ENCODE peak calls at places on chromosomes 12 and 14, in five cellular contexts. D, U, M, T and P are unnamed samples.

GRCh38 chr12:113259499-113259953 is 38.3 kb downstream of the TPCN1 start:
- DNase-seq in D (no peak), U (no peak), M (no peak), T (peak), P (no peak)

GRCh38 chr12:31234955-31235867 is 90.7 kb downstream of the SINHCAF start:
- DNase-seq in D (peak), U (peak), M (no peak), T (peak), P (peak)

GRCh38 chr14:77738559-77739250 is 22.3 kb downstream of the SNW1 start:
- DNase-seq in D (no peak), U (peak), M (no peak), T (no peak), P (no peak)

GRCh38 chr12:19412844-19413243 is 26.4 kb upstream of the AEBP2 start:
- DNase-seq in D (no peak), U (no peak), M (no peak), T (no peak), P (no peak)

GRCh38 chr14:64454671-64455070 is 10.6 kb upstream of the AKAP5 start:
- DNase-seq in D (no peak), U (no peak), M (no peak), T (no peak), P (no peak)

GRCh38 chr14:64500088-64500487 is 3.5 kb downstream of the ZBTB25 start:
- DNase-seq in D (no peak), U (no peak), M (no peak), T (no peak), P (no peak)

GRCh38 chr12:11508699-11509098 is 113.3 kb upstream of the PRB2 start:
- DNase-seq in D (no peak), U (peak), M (no peak), T (no peak), P (no peak)

GRCh38 chr12:70609739-70610491 is 27.3 kb downstream of the PTPRB start:
- DNase-seq in D (peak), U (no peak), M (no peak), T (no peak), P (peak)

GRCh38 chr12:32821293-32822089 is 65.8 kb upstream of the YARS2 start:
- DNase-seq in D (no peak), U (no peak), M (no peak), T (no peak), P (no peak)

GRCh38 chr12:122858591-122859302 is 23.5 kb downstream of the HIP1R start:
- DNase-seq in D (no peak), U (no peak), M (no peak), T (no peak), P (no peak)

GRCh38 chr12:53508534-53509199 is 1.4 kb upstream of the NPFF start:
- DNase-seq in D (peak), U (peak), M (peak), T (peak), P (peak)

GRCh38 chr12:64440100-64440499 is 11.8 kb upstream of the TBK1 start:
- DNase-seq in D (no peak), U (no peak), M (no peak), T (no peak), P (no peak)

GRCh38 chr14:30928462-30928861 is 54.1 kb downstream of the COCH start:
- DNase-seq in D (no peak), U (no peak), M (no peak), T (no peak), P (no peak)

GRCh38 chr14:85867450-85867849 is 337.5 kb downstream of the FLRT2 start:
- DNase-seq in D (peak), U (no peak), M (no peak), T (no peak), P (peak)

GRCh38 chr14:64891839-64892375 is 12.2 kb upstream of the SPTB start:
- DNase-seq in D (peak), U (peak), M (peak), T (peak), P (peak)

GRCh38 chr12:5497329-5498058 is 65.6 kb downstream of the NTF3 start:
- DNase-seq in D (no peak), U (peak), M (no peak), T (peak), P (no peak)

GRCh38 chr12:68617160-68617926 is 6.6 kb downstream of the RAP1B start:
- DNase-seq in D (no peak), U (peak), M (no peak), T (no peak), P (no peak)

GRCh38 chr14:103656758-103657133 is 27.7 kb downstream of the KLC1 start:
- DNase-seq in D (no peak), U (no peak), M (no peak), T (no peak), P (no peak)

GRCh38 chr14:59330455-59330854 is 134.7 kb downstream of the GPR135 start:
- DNase-seq in D (no peak), U (peak), M (no peak), T (no peak), P (no peak)

GRCh38 chr14:90981658-90982057 is 78.8 kb downstream of the RPS6KA5 start:
- DNase-seq in D (no peak), U (no peak), M (no peak), T (no peak), P (no peak)

GRCh38 chr12:70393787-70394519 is 27.9 kb downstream of the KCNMB4 start:
- DNase-seq in D (no peak), U (peak), M (no peak), T (no peak), P (no peak)

GRCh38 chr12:34402228-34402898 is 380.1 kb downstream of the ALG10 start:
- DNase-seq in D (no peak), U (no peak), M (no peak), T (no peak), P (no peak)

GRCh38 chr14:104214411-104214810 is 76.0 kb downstream of the KIF26A start:
- DNase-seq in D (no peak), U (no peak), M (no peak), T (no peak), P (no peak)

GRCh38 chr14:76995279-76996035 is 33.1 kb downstream of the IRF2BPL start:
- DNase-seq in D (no peak), U (no peak), M (no peak), T (no peak), P (no peak)

DNA sequence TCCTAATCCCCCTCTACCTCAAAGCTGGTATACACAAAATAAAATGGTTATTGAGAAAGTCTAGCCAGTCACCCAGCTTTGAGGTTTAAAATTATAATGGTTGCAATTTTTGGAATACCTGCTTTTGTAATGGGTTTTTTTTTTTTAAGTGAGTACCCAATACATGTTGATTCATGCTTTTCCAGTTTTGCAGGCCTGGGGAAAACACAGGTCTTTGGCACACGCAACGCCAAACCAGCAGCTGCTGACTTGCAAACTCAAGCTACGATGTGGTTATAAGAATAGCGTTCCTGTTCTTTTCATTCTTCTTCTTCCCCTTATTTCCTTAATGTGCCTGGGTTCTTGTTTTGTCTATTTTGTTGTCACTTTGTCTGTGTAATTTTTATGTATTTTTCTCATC is 233.0 kb downstream of the EGLN3 start:
- DNase-seq in D (no peak), U (no peak), M (no peak), T (no peak), P (no peak)
- TF ChIP-seq SMC3 in D (no peak), U (no peak), M (no peak), T (no peak), P (no peak)

DNA sequence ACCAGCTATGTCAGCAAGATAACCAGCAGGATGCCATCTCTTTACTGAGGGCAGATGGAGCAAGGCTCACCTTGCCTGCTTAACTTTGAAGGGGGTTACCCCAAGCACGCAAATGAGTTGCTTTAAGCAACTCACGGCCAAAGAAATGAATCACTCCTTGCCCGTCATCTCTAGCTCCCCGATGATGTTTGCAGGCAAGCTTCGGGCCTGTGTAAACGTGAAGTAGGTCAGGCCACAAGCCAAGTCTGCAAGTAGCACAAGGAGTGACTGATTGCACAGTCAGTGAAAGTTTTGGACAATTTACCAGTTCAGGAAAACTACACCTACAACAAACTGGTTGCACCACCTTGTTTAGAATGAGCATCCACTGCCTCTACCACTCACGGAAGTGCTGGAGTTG is 699.7 kb upstream of the TBX3 start:
- DNase-seq in D (no peak), U (peak), M (no peak), T (no peak), P (peak)
- TF ChIP-seq SMC3 in D (no peak), U (peak), M (no peak), T (no peak), P (peak)

DNA sequence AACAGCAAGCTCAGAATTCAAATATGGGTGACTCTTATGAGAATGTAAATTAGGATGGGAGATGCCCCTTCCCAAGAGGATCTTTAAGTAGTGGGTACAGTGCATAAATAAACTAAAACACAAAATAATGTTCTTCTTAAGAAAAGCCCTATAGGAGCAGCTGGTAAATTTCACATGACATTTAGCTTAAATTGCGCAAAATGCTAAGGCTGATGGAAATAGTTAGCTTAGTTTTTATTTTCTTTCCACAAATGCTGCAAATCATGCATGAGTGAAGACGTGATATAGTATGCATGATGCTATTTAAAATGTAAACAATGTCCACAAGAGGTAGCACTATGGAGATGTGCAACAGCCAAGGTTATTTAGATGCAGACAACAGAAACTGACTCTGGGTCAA is 328.1 kb downstream of the ATP23 start:
- DNase-seq in D (no peak), U (no peak), M (no peak), T (no peak), P (no peak)
- TF ChIP-seq SMC3 in D (no peak), U (no peak), M (no peak), T (no peak), P (no peak)

GRCh38 chr12:76762556-76762955 is 1.4 kb upstream of the ZDHHC17 start:
- DNase-seq in D (no peak), U (no peak), M (no peak), T (no peak), P (no peak)
- TF ChIP-seq SMC3 in D (no peak), U (no peak), M (no peak), T (no peak), P (no peak)

GRCh38 chr12:75482636-75483035 is 2.1 kb downstream of the GLIPR1 start:
- DNase-seq in D (no peak), U (no peak), M (no peak), T (no peak), P (no peak)
- TF ChIP-seq SMC3 in D (no peak), U (no peak), M (no peak), T (no peak), P (no peak)

DNA sequence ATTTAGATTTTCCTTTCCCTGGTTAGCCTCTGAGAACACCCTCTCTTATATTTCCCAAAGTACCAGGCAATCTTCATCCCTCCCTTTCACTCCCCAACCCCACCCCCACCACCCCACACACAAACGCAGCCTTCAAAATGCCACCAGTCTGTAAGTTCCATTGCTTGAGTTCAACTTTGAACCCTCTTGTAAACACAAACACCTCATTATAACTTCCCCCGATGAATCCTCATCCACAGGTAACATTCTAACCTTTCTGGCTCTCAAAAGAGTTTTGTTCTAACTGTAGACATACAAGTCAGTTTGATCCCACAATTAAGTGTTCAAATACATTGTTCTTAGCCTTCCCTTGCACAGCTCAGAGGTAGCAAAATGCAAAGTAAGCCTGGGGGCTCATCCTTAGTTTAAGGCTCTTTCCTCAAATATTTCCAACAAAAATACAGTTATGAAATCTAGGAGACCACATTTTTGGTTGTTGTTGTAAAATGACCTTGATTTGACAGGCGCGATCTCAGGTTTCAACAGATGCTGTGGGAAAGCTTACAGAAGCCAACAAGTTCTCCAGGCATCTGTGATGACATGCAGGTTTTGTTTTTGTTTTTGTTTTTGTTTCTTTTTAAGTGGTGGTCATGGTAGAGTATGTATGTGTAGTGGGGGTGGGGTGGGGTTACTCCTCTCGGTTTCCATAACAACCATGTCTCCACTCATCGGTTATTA is 199.6 kb upstream of the FOXN3 start:
- DNase-seq in D (no peak), U (peak), M (no peak), T (peak), P (no peak)
- TF ChIP-seq SMC3 in D (no peak), U (no peak), M (no peak), T (no peak), P (no peak)